ENCODE peak calls at places on chromosomes 16 and 17, in four cellular contexts. R is esophagus squamous epithelium, M is cardiac fibroblast, T is mucosa of descending colon. X is an unnamed sample.

GRCh38 chr17:28967240-28968135 is 16.2 kb upstream of the PHF12 start:
- DNase-seq in T (no peak), R (no peak), M (peak), X (no peak)

GRCh38 chr16:19851476-19851875 is 33.2 kb downstream of the GPRC5B start:
- DNase-seq in M (no peak), R (no peak), T (no peak), X (no peak)

GRCh38 chr17:29102741-29103181 is 59.8 kb downstream of the PIPOX start:
- DNase-seq in T (no peak), M (no peak), R (no peak), X (no peak)

GRCh38 chr16:26118575-26118974 is 426.8 kb downstream of the HS3ST4 start:
- DNase-seq in M (no peak), T (no peak), R (no peak), X (no peak)

GRCh38 chr17:56173958-56174357 is 20.7 kb downstream of the ANKFN1 start:
- DNase-seq in T (no peak), M (no peak), R (no peak), X (no peak)

GRCh38 chr17:82107341-82107860 is 9.4 kb upstream of the FASN start:
- DNase-seq in T (no peak), M (no peak), R (no peak), X (no peak)

GRCh38 chr16:29025218-29025617 is 40.4 kb downstream of the LAT start:
- DNase-seq in T (no peak), R (no peak), M (no peak), X (no peak)

GRCh38 chr16:25066426-25066746 is 45.2 kb upstream of the LCMT1 start:
- DNase-seq in R (no peak), T (no peak), M (no peak), X (no peak)

GRCh38 chr17:54754560-54754959 is 146.1 kb upstream of the TOM1L1 start:
- DNase-seq in M (no peak), T (no peak), R (no peak), X (no peak)

GRCh38 chr17:77319211-77320031 is 178.7 kb downstream of the SEC14L1 start:
- DNase-seq in R (no peak), M (peak), T (peak), X (peak)

GRCh38 chr16:29858149-29858899 is 4.7 kb downstream of the CDIPT start:
- DNase-seq in R (no peak), M (no peak), T (no peak), X (no peak)

GRCh38 chr17:29291163-29291752 is 2.7 kb downstream of the NUFIP2 start:
- DNase-seq in M (peak), R (no peak), T (peak), X (peak)

GRCh38 chr16:658679-659571 is 9.0 kb upstream of the RHOT2 start:
- DNase-seq in T (no peak), R (no peak), M (no peak), X (no peak)
- TF ChIP-seq CTCF in T (no peak), R (no peak), M (no peak), X (no peak)

GRCh38 chr17:21239680-21240374 is 13.4 kb downstream of the NATD1 start:
- DNase-seq in M (peak), T (no peak), R (no peak), X (peak)
- TF ChIP-seq CTCF in M (peak), T (no peak), R (no peak), X (peak)

DNA sequence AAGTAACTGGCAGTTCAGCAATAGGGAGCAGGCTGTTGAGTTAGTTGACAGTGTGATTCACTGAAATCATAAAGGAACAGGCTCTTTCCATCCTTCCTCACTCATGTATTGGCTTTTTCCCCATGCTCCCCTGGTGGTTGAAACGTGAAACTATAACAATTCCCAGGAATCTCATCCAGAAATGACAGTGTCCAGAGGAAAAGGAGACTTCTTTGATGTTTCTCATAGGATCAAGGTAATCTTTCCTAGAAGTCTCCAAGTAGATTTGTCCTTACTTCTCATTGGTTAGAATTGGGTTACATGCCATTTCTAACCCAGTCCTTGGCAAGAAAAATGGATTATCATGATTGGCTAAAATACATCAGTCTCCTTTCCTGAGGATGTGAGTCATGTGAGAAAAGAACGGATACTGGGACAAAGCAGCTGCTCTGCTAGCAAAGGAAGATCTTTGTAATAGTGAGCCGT is 14.4 kb downstream of the TTC19 start:
- DNase-seq in R (no peak), M (peak), T (no peak), X (peak)
- TF ChIP-seq CTCF in R (peak), M (peak), T (no peak), X (peak)

GRCh38 chr16:52113812-52114211 is 433.1 kb downstream of the TOX3 start:
- DNase-seq in R (no peak), M (no peak), T (no peak), X (no peak)

GRCh38 chr16:52117171-52117570 is 429.8 kb downstream of the TOX3 start:
- DNase-seq in R (no peak), M (no peak), T (no peak), X (no peak)

GRCh38 chr16:52114414-52114813 is 432.5 kb downstream of the TOX3 start:
- DNase-seq in M (no peak), T (peak), R (no peak), X (peak)
- TF ChIP-seq CTCF in M (no peak), T (no peak), R (no peak), X (no peak)

GRCh38 chr16:35187665-35188225 is 1728.3 kb downstream of the TP53TG3F start:
- DNase-seq in M (no peak), T (no peak), R (no peak), X (no peak)

GRCh38 chr16:35185366-35186044 is 1726.1 kb downstream of the TP53TG3F start:
- DNase-seq in M (no peak), T (no peak), R (no peak), X (no peak)

GRCh38 chr16:35186045-35186759 is 1726.8 kb downstream of the TP53TG3F start:
- DNase-seq in T (no peak), R (no peak), M (no peak), X (no peak)

GRCh38 chr16:35184356-35184870 is 1725.0 kb downstream of the TP53TG3F start:
- DNase-seq in M (no peak), R (no peak), T (no peak), X (no peak)

GRCh38 chr16:35188288-35189155 is 1729.1 kb downstream of the TP53TG3F start:
- DNase-seq in T (no peak), M (no peak), R (no peak), X (peak)
- TF ChIP-seq CTCF in T (no peak), M (no peak), R (no peak), X (no peak)

X was measured in bronchial epithelial cell.